ENCODE peak calls at places on chromosomes 11 and 22, in ten cellular contexts. Q is endodermal cell; I is pancreas; R is esophagus squamous epithelium; Y is sigmoid colon; B is CD4-positive, CD25-positive, alpha-beta regulatory T cell; K is right atrium auricular region; E is psoas muscle; O is spleen; Z is left ventricle myocardium inferior. J is an unnamed sample.

GRCh38 chr11:61499816-61500491 is 8.6 kb upstream of the LRRC10B start:
- DNase-seq in Q (peak; percentile 53), I (no peak), R (no peak), Y (no peak), B (no peak), K (no peak), E (no peak), O (no peak), Z (no peak), J (no peak)

GRCh38 chr22:28670691-28671261 is 8.9 kb downstream of the TTC28 start:
- DNase-seq in Q (no peak), I (peak; percentile 30), R (no peak), Y (no peak), B (no peak), K (no peak), E (no peak), O (no peak), Z (no peak), J (no peak)

GRCh38 chr11:125250316-125250870 is 85.8 kb downstream of the PKNOX2 start:
- DNase-seq in Q (no peak), I (no peak), R (no peak), Y (no peak), B (no peak), K (no peak), E (no peak), O (no peak), Z (no peak), J (no peak)

GRCh38 chr11:7413961-7414728 is 71.2 kb upstream of the OLFML1 start:
- DNase-seq in Q (peak; percentile 59), I (no peak), R (no peak), Y (no peak), B (no peak), K (no peak), E (no peak), O (no peak), Z (no peak), J (no peak)

GRCh38 chr11:124754309-124754708 is 2.3 kb upstream of the VSIG2 start:
- DNase-seq in Q (peak; percentile 38), I (no peak), R (no peak), Y (no peak), B (no peak), K (no peak), E (no peak), O (no peak), Z (no peak), J (no peak)

GRCh38 chr22:20546541-20546950 is 39.1 kb downstream of the MED15 start:
- DNase-seq in Q (no peak), I (no peak), R (no peak), Y (peak; percentile 17), B (no peak), K (no peak), E (no peak), O (no peak), Z (no peak), J (no peak)

GRCh38 chr22:48333816-48334735 is 1493.6 kb downstream of the BRD1 start:
- DNase-seq in Q (peak; percentile 33), I (no peak), R (no peak), Y (no peak), B (no peak), K (no peak), E (no peak), O (no peak), Z (no peak), J (no peak)

GRCh38 chr22:39710380-39711117 is 140.0 kb downstream of the CACNA1I start:
- DNase-seq in Q (no peak), I (peak; percentile 48), R (no peak), Y (no peak), B (no peak), K (no peak), E (no peak), O (no peak), Z (no peak), J (no peak)

GRCh38 chr22:37748659-37749058 is 51.8 kb downstream of the TRIOBP start:
- DNase-seq in Q (no peak), I (no peak), R (no peak), Y (no peak), B (no peak), K (no peak), E (no peak), O (no peak), Z (no peak), J (no peak)

GRCh38 chr22:37745548-37746365 is 48.9 kb downstream of the TRIOBP start:
- DNase-seq in Q (peak; percentile 95), I (peak; percentile 92), R (no peak), Y (peak; percentile 96), B (peak; percentile 89), K (peak; percentile 93), E (peak; percentile 93), O (peak; percentile 95), Z (peak; percentile 95), J (peak; percentile 95)

GRCh38 chr22:37747715-37748100 is 50.9 kb downstream of the TRIOBP start:
- DNase-seq in Q (no peak), I (no peak), R (no peak), Y (no peak), B (no peak), K (no peak), E (no peak), O (no peak), Z (no peak), J (no peak)

GRCh38 chr22:37746366-37747089 is 49.7 kb downstream of the TRIOBP start:
- DNase-seq in Q (peak; percentile 75), I (peak; percentile 56), R (no peak), Y (no peak), B (peak; percentile 14), K (no peak), E (no peak), O (peak; percentile 91), Z (peak; percentile 49), J (peak; percentile 83)

DNA sequence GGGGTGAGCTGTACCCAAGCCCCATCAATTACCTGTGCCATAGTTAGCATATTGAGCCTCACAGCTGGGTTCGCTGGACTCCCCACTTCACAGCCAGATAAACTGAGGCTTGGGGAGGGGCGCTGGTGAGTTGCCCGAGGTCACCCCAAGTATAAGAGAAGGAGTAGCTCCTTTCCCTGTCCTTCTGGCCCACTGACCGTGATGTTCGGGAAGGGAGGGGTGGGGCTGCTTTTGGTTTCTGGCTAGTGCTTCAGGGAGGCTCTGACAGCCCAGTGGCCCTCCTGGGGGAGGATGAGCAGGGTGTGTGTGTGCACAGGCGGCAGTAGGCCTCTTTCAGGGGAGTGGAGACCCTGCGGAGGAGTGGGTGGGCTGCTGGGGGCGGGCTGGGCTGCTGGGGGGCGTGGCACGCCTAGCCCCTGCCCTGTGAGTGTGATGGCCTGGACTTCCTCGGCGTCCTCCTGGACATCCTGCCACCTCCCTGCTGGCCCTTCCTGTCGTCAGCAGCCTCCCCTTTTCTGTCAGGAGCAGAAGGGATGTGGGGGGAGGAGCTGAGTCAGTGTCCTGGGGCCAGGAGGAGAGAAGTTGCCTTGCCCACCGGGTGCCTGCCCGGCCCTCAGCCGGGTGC is 50.4 kb downstream of the TRIOBP start:
- DNase-seq in Q (peak; percentile 73), I (no peak), R (no peak), Y (peak; percentile 84), B (peak; percentile 19), K (no peak), E (peak; percentile 56), O (no peak), Z (peak; percentile 54), J (peak; percentile 78)
- H3K4me1 ChIP-seq in Q (peaks cover 20% of the 10 kb centered on the region), I (peaks cover 47% of the 10 kb centered on the region), R (peaks cover 87% of the 10 kb centered on the region), Y (no peaks in the 10 kb centered on the region), B (peaks cover 29% of the 10 kb centered on the region), K (no peaks in the 10 kb centered on the region), E (peaks cover 43% of the 10 kb centered on the region), O (peaks cover 79% of the 10 kb centered on the region), Z (peaks cover 79% of the 10 kb centered on the region), J (peaks cover 38% of the 10 kb centered on the region)

GRCh38 chr11:28835317-28835716 is 727.1 kb downstream of the METTL15 start:
- DNase-seq in Q (no peak), I (no peak), R (no peak), Y (no peak), B (no peak), K (no peak), E (no peak), O (no peak), Z (no peak), J (no peak)
- H3K4me1 ChIP-seq in Q (no peaks in the 10 kb centered on the region), I (no peaks in the 10 kb centered on the region), R (no peaks in the 10 kb centered on the region), Y (no peaks in the 10 kb centered on the region), B (no peaks in the 10 kb centered on the region), K (no peaks in the 10 kb centered on the region), E (no peaks in the 10 kb centered on the region), O (no peaks in the 10 kb centered on the region), Z (no peaks in the 10 kb centered on the region), J (no peaks in the 10 kb centered on the region)

DNA sequence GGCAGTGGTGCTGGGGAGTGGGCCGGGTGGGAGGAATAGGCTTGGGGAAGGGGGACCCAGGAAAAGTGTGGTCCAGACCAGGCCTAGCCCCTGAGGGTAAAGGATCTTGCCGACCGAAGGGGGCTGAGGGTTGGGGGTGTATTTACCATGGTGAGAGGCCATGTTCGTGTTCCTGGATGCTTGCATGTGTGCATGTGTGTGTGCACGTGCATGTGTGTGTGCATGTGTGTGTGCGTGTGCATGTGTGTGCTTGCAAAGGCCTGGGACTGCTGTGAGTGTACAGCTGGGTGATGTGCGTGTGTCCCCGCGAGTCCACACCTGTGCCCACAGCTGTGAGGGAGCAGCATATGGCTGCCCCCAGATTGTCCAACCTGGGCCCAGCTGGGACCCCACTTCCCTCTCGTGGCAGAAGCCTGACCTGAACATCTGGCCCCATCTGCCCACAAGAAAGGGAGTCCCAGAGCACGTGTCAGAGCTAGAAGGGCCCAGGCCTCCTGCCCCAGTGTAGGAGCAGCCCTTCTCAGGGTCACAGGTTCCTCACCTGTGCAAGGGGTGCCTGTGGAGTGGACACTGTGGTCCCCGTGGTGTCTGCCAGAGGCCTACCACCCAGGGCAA is 8.4 kb upstream of the CD248 start:
- DNase-seq in Q (no peak), I (no peak), R (no peak), Y (no peak), B (no peak), K (no peak), E (no peak), O (no peak), Z (no peak), J (peak; percentile 50)
- H3K4me1 ChIP-seq in Q (no peaks in the 10 kb centered on the region), I (no peaks in the 10 kb centered on the region), R (peaks cover 55% of the 10 kb centered on the region), Y (no peaks in the 10 kb centered on the region), B (peaks cover 38% of the 10 kb centered on the region), K (peaks cover 4% of the 10 kb centered on the region), E (peaks cover 8% of the 10 kb centered on the region), O (peaks cover 50% of the 10 kb centered on the region), Z (peaks cover 52% of the 10 kb centered on the region), J (peaks cover 17% of the 10 kb centered on the region)

GRCh38 chr11:47857485-47858168 is 9.5 kb upstream of the NUP160 start:
- DNase-seq in Q (no peak), I (no peak), R (no peak), Y (no peak), B (no peak), K (no peak), E (no peak), O (no peak), Z (no peak), J (no peak)

GRCh38 chr11:47852053-47852452 is 3.9 kb upstream of the NUP160 start:
- DNase-seq in Q (no peak), I (no peak), R (no peak), Y (no peak), B (no peak), K (no peak), E (no peak), O (no peak), Z (no peak), J (no peak)

GRCh38 chr11:47858169-47858543 is 10.0 kb upstream of the NUP160 start:
- DNase-seq in Q (no peak), I (no peak), R (no peak), Y (no peak), B (no peak), K (no peak), E (no peak), O (no peak), Z (no peak), J (no peak)

GRCh38 chr11:47856186-47856585 is 8.0 kb upstream of the NUP160 start:
- DNase-seq in Q (no peak), I (no peak), R (no peak), Y (no peak), B (no peak), K (no peak), E (no peak), O (no peak), Z (no peak), J (no peak)

DNA sequence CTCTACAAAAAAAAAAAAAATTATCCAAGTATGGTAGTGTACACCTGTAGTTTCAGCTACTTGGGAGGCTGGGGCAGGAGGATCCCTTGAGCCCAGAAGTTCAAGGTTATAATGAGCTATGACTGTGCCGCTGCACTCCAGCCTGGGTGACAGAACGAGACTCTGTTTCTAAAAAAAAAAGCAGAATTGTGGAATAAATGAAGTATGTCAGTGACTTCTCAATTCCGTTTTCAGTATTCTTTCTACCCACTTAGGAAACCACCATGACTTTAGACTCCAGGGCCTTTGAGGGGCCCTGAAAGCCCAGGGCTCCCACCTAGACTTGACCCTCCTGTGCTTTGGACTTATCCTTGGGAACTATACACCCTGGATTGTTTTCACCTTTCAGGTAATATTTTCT is 6.5 kb upstream of the NUP160 start:
- DNase-seq in Q (no peak), I (no peak), R (no peak), Y (no peak), B (no peak), K (no peak), E (no peak), O (no peak), Z (no peak), J (no peak)
- H3K4me1 ChIP-seq in Q (no peaks in the 10 kb centered on the region), I (no peaks in the 10 kb centered on the region), R (peaks cover 27% of the 10 kb centered on the region), Y (no peaks in the 10 kb centered on the region), B (peaks cover 15% of the 10 kb centered on the region), K (no peaks in the 10 kb centered on the region), E (no peaks in the 10 kb centered on the region), O (peaks cover 85% of the 10 kb centered on the region), Z (peaks cover 7% of the 10 kb centered on the region), J (peaks cover 19% of the 10 kb centered on the region)

J was measured in left lung.